ENCODE peak calls at places on chromosomes 16 and 17, in nine cellular contexts. Y is HTR-8/SVneo; V is activated T-helper 9 cell treated with anti-CD3 and anti-CD28 coated beads, Interleukin-2, amount 50 U/mL, for 16 hours; F is T-cell; A is NCI-H345; Z is foreskin melanocyte; K is stimulated activated naive B cell treated with anti-CD40 and anti-IgM and Interleukin-4, amounts not matched to agents 10 μg/mL and 1 μg/mL and 100 μg/mL, for 72 hours; L is activated naive CD4-positive, alpha-beta T cell; R is AG20443. J is an unnamed sample.

GRCh38 chr16:85396879-85397871 is 215.9 kb upstream of the GSE1 start:
- DNase-seq in L (no peak), V (no peak), F (no peak), R (no peak), Y (no peak), Z (no peak), K (peak), A (peak), J (no peak)

GRCh38 chr17:3685174-3685812 is 10.7 kb downstream of the P2RX5 start:
- DNase-seq in A (no peak), Z (no peak), F (no peak), Y (no peak), R (no peak), V (no peak), L (no peak), K (no peak), J (no peak)

GRCh38 chr16:73956592-73957495 is 339.8 kb upstream of the PSMD7 start:
- DNase-seq in A (peak), Y (peak), Z (peak), R (peak), F (no peak), L (no peak), K (peak), V (no peak), J (no peak)

GRCh38 chr17:5758651-5759050 is 174.3 kb upstream of the NLRP1 start:
- DNase-seq in R (no peak), K (no peak), L (no peak), F (no peak), V (no peak), Z (no peak), A (no peak), Y (no peak), J (no peak)

GRCh38 chr16:80369559-80369958 is 171.2 kb upstream of the DYNLRB2 start:
- DNase-seq in K (no peak), A (no peak), F (no peak), R (peak), L (no peak), Z (peak), V (no peak), Y (peak), J (no peak)

GRCh38 chr16:84207266-84207665 is 16.3 kb downstream of the ADAD2 start:
- DNase-seq in K (no peak), A (no peak), V (no peak), Z (no peak), L (no peak), Y (no peak), F (no peak), R (no peak), J (no peak)

GRCh38 chr17:80827646-80828643 is 163.7 kb upstream of the CHMP6 start:
- DNase-seq in R (no peak), A (peak), K (no peak), Y (no peak), V (no peak), F (no peak), Z (no peak), L (no peak), J (no peak)

GRCh38 chr16:67028167-67028554 is 788 bp upstream of the CBFB start:
- DNase-seq in A (no peak), F (no peak), Y (no peak), R (no peak), K (no peak), L (no peak), V (no peak), Z (no peak), J (no peak)

GRCh38 chr16:23013484-23013883 is 135.8 kb downstream of the USP31 start:
- DNase-seq in V (no peak), K (no peak), F (no peak), Z (no peak), A (no peak), Y (no peak), R (no peak), L (no peak), J (no peak)

GRCh38 chr17:64230551-64231408 is 32.3 kb downstream of the TEX2 start:
- DNase-seq in A (no peak), F (no peak), Y (peak), Z (peak), R (peak), K (no peak), V (no peak), L (no peak), J (no peak)

GRCh38 chr16:24858219-24859041 is 12.7 kb downstream of the SLC5A11 start:
- DNase-seq in A (no peak), Z (no peak), L (no peak), Y (peak), K (no peak), R (peak), F (no peak), V (no peak), J (no peak)

GRCh38 chr16:57536306-57537193 is at the start of gene CCDC102A:
- DNase-seq in R (peak), A (no peak), V (peak), Y (peak), F (no peak), L (no peak), K (peak), Z (peak), J (peak)

GRCh38 chr17:16927641-16928321 is 44.1 kb downstream of the TNFRSF13B start:
- DNase-seq in Z (no peak), Y (no peak), F (no peak), V (no peak), K (no peak), L (no peak), A (no peak), R (no peak), J (no peak)

GRCh38 chr17:79790805-79791353 is 6.0 kb downstream of the CBX8 start:
- DNase-seq in F (no peak), R (no peak), K (no peak), Y (no peak), Z (no peak), A (no peak), V (no peak), L (no peak), J (no peak)

GRCh38 chr17:19780846-19781245 is 32.7 kb upstream of the ALDH3A1 start:
- DNase-seq in Y (no peak), K (no peak), L (no peak), Z (no peak), R (no peak), A (no peak), V (no peak), F (no peak), J (no peak)

GRCh38 chr17:20085283-20085875 is 76.2 kb downstream of the SPECC1 start:
- DNase-seq in L (no peak), K (no peak), A (no peak), V (no peak), Y (no peak), Z (no peak), F (no peak), R (no peak), J (no peak)

GRCh38 chr16:12819126-12820117 is 15.7 kb upstream of the CPPED1 start:
- DNase-seq in L (peak), K (peak), R (peak), A (peak), Y (peak), V (peak), F (peak), Z (peak), J (peak)

GRCh38 chr16:11586375-11586855 is 304 bp downstream of the LITAF start:
- DNase-seq in A (no peak), Y (no peak), V (peak), Z (no peak), R (no peak), F (no peak), L (peak), K (peak), J (peak)

GRCh38 chr16:1377406-1378010 is 25.8 kb downstream of the GNPTG start:
- DNase-seq in Y (no peak), K (no peak), L (no peak), A (no peak), R (no peak), Z (no peak), V (no peak), F (no peak), J (no peak)

GRCh38 chr16:57627184-57627871 is 1.1 kb upstream of the ADGRG1 start:
- DNase-seq in L (no peak), A (no peak), V (no peak), Y (peak), R (peak), F (no peak), Z (no peak), K (no peak), J (no peak)

GRCh38 chr16:20941635-20941926 is 41.0 kb downstream of the LYRM1 start:
- DNase-seq in Y (no peak), A (no peak), R (no peak), V (no peak), Z (no peak), K (no peak), L (no peak), F (no peak), J (no peak)

GRCh38 chr17:31309525-31309924 is 4.3 kb downstream of the EVI2B start:
- DNase-seq in F (no peak), Y (no peak), R (no peak), A (no peak), K (no peak), L (no peak), Z (no peak), V (no peak), J (no peak)

GRCh38 chr17:18002171-18002570 is 29.5 kb downstream of the DRC3 start:
- DNase-seq in K (no peak), Y (no peak), L (no peak), F (no peak), Z (no peak), R (peak), V (no peak), A (no peak), J (no peak)

GRCh38 chr16:16086653-16087446 is 136.4 kb downstream of the ABCC6 start:
- DNase-seq in F (no peak), K (no peak), R (no peak), A (no peak), Z (no peak), V (no peak), Y (no peak), L (no peak), J (no peak)

GRCh38 chr16:67780847-67781547 is 25.4 kb downstream of the RANBP10 start:
- DNase-seq in A (no peak), Z (no peak), V (no peak), R (no peak), Y (no peak), F (no peak), L (no peak), K (no peak), J (no peak)

GRCh38 chr16:49972280-49972679 is 52.7 kb upstream of the CNEP1R1 start:
- DNase-seq in K (no peak), L (no peak), Z (no peak), Y (no peak), V (no peak), A (no peak), F (no peak), R (no peak), J (no peak)

J was measured in right lobe of liver.